ENCODE peak calls at places on chromosome 18, in five cellular contexts. B, R, P, Y and W are unnamed samples.

GRCh38 chr18:31877900-31878299 is 65.0 kb downstream of the TRAPPC8 start:
- DNase-seq in P (no peak), Y (no peak), R (no peak), B (no peak), W (no peak)

GRCh38 chr18:63619661-63620060 is 24.4 kb downstream of the SERPINB4 start:
- DNase-seq in Y (no peak), R (no peak), B (no peak), P (no peak), W (no peak)

GRCh38 chr18:68847219-68847860 is 49.5 kb downstream of the CCDC102B start:
- DNase-seq in P (no peak), R (peak; percentile 63), B (no peak), Y (no peak), W (no peak)

GRCh38 chr18:3526421-3527354 is 76.7 kb downstream of the TGIF1 start:
- DNase-seq in B (no peak), P (no peak), Y (no peak), R (peak; percentile 85), W (no peak)

GRCh38 chr18:48319796-48320638 is 89.2 kb downstream of the ZBTB7C start:
- DNase-seq in R (peak; percentile 35), P (no peak), Y (no peak), B (no peak), W (no peak)

GRCh38 chr18:62720048-62720447 is 4.7 kb downstream of the PHLPP1 start:
- DNase-seq in R (no peak), B (no peak), Y (no peak), P (no peak), W (no peak)

GRCh38 chr18:63320041-63320689 is 596 bp upstream of the BCL2 start:
- DNase-seq in R (peak; percentile 75), Y (peak; percentile 95), B (peak; percentile 93), P (peak; percentile 91), W (peak; percentile 83)

GRCh38 chr18:72871091-72871490 is 3.3 kb upstream of the NETO1 start:
- DNase-seq in R (peak; percentile 6), B (no peak), Y (no peak), P (no peak), W (no peak)

GRCh38 chr18:41761329-41762028 is 193.6 kb upstream of the PIK3C3 start:
- DNase-seq in B (no peak), R (peak; percentile 84), P (no peak), Y (no peak), W (no peak)

GRCh38 chr18:3603460-3604259 is 153.7 kb downstream of the TGIF1 start:
- DNase-seq in Y (no peak), B (no peak), P (no peak), R (peak; percentile 99), W (no peak)

GRCh38 chr18:24949908-24950307 is 402.1 kb downstream of the ZNF521 start:
- DNase-seq in R (no peak), Y (no peak), B (no peak), P (no peak), W (no peak)

GRCh38 chr18:10006261-10006903 is 92.6 kb downstream of the VAPA start:
- DNase-seq in P (no peak), Y (no peak), R (peak; percentile 28), B (no peak), W (no peak)

GRCh38 chr18:48832961-48833700 is 117.6 kb downstream of the SMAD7 start:
- DNase-seq in P (no peak), Y (peak; percentile 78), B (peak; percentile 83), R (peak; percentile 67), W (no peak)

GRCh38 chr18:68262697-68263293 is 452.1 kb downstream of the TMX3 start:
- DNase-seq in R (peak; percentile 83), P (no peak), B (no peak), Y (no peak), W (no peak)

GRCh38 chr18:6355789-6356589 is 58.7 kb downstream of the L3MBTL4 start:
- DNase-seq in B (no peak), R (peak; percentile 40), P (no peak), Y (peak; percentile 52), W (no peak)

GRCh38 chr18:33820517-33821368 is 242.7 kb downstream of the ASXL3 start:
- DNase-seq in R (no peak), P (no peak), Y (no peak), B (no peak), W (no peak)

GRCh38 chr18:36186461-36187137 is 698 bp upstream of the MOCOS start:
- DNase-seq in R (no peak), Y (peak; percentile 71), P (no peak), B (peak; percentile 80), W (no peak)

GRCh38 chr18:56001576-56001975 is 413.6 kb upstream of the TCF4 start:
- DNase-seq in R (no peak), Y (no peak), P (no peak), B (no peak), W (no peak)

GRCh38 chr18:9321709-9322108 is 12.9 kb upstream of the TWSG1 start:
- DNase-seq in Y (no peak), B (no peak), R (no peak), P (no peak), W (no peak)

GRCh38 chr18:59593291-59593717 is 103.9 kb downstream of the CCBE1 start:
- DNase-seq in P (no peak), R (peak; percentile 40), Y (no peak), B (no peak), W (no peak)

GRCh38 chr18:41504316-41504715 is 450.7 kb upstream of the PIK3C3 start:
- DNase-seq in Y (no peak), B (no peak), P (no peak), R (no peak), W (no peak)

GRCh38 chr18:63511285-63511684 is 30.9 kb upstream of the SERPINB12 start:
- DNase-seq in P (no peak), R (peak; percentile 63), B (no peak), Y (no peak), W (no peak)

DNA sequence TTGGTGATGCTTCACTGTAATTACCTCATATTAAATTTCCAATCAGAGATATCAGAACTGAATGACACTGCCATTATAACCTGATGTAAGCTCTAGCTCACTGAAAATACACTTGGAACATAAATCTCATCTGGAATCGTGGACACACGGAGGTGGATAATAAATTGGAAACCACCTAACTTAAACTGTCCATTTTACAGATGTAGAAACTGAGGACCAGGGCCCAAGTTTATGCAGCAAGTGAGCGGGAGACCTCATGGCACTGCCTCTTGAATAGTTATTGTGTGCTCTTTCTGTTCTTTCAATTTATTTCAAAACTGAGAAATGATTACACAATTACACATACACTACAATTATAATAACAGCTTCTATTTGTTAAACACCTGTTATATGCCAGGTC is 20.8 kb downstream of the CCDC68 start:
- DNase-seq in P (no peak), B (no peak), Y (no peak), R (no peak), W (no peak)
- H3K4me1 ChIP-seq in P (no peaks in the 10 kb centered on the region), B (no peaks in the 10 kb centered on the region), Y (no peaks in the 10 kb centered on the region), R (no peaks in the 10 kb centered on the region), W (no peaks in the 10 kb centered on the region)

GRCh38 chr18:70418551-70419311 is 129.9 kb downstream of the SOCS6 start:
- DNase-seq in P (no peak), Y (no peak), B (no peak), R (peak; percentile 19), W (no peak)
- H3K27ac ChIP-seq in P (no peak overlapping the region), Y (no peak overlapping the region), B (no peak overlapping the region), R (peak overlapping the region; percentile 42), W (no peak overlapping the region)

DNA sequence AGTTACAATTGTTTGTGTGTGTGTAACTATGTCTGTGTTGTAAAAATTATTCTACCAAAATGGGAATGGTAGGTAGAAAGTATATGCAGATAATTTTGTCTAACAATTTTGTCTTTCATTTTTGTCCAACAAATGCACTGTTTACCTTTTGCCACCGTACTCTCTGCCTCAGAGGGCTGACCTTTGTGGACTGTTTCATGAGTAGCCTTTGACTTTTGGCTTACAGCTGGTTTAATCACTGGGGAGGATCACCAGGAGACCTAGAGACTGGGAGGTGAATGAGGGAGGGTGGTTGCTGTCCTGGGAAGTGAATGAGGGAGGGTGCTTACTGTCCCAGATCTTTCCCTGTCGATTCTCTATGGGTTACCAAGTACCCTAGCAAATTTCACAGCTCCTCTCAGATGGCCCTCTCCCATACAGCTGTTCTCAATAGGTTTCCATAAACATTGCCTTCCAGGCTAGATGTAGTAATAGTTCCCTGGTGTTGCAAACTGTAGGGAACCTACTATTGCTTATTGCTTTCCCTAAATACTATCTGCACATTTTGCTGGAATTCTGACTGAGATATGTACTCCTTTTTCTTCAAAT is 26.5 kb upstream of the CXXC1 start:
- DNase-seq in R (no peak), P (no peak), Y (no peak), B (no peak), W (no peak)
- H3K4me1 ChIP-seq in R (no peaks in the 10 kb centered on the region), P (no peaks in the 10 kb centered on the region), Y (no peaks in the 10 kb centered on the region), B (no peaks in the 10 kb centered on the region), W (no peaks in the 10 kb centered on the region)

GRCh38 chr18:13284330-13285027 is 65.9 kb downstream of the LDLRAD4 start:
- DNase-seq in Y (no peak), B (peak; percentile 87), P (no peak), R (no peak), W (no peak)

GRCh38 chr18:13279181-13280065 is 60.9 kb downstream of the LDLRAD4 start:
- DNase-seq in B (no peak), Y (no peak), P (peak; percentile 43), R (no peak), W (no peak)

GRCh38 chr18:13283746-13284145 is 65.2 kb downstream of the LDLRAD4 start:
- DNase-seq in R (no peak), B (no peak), Y (no peak), P (no peak), W (no peak)

GRCh38 chr18:13280066-13280795 is 61.7 kb downstream of the LDLRAD4 start:
- DNase-seq in B (no peak), R (no peak), P (no peak), Y (peak; percentile 23), W (no peak)

DNA sequence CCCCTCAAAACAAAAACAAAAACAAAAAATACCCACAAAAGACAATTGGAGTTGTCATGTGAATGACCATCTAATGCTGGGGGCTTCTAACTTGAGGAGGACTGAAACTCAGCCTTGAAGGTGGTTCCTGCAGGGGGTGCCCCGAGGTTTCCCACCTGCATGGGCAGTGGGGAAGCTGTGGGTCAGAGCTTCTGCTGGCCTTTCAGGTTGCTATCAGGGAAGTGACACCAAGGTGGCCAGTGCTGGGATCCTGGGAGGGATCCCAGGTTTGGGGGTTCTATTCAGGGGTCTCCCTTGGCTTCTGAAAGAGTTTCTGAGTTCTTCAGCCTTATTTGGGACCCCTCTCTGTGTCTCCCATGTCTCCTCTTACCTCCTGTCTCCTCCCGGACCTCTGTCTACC is 62.8 kb downstream of the LDLRAD4 start:
- DNase-seq in B (no peak), P (no peak), Y (no peak), R (no peak), W (no peak)
- H3K27ac ChIP-seq in B (no peak overlapping the region), P (no peak overlapping the region), Y (no peak overlapping the region), R (no peak overlapping the region), W (no peak overlapping the region)

GRCh38 chr18:44765451-44765850 is 84.8 kb downstream of the SETBP1 start:
- DNase-seq in P (no peak), B (no peak), R (no peak), Y (no peak), W (no peak)
- H3K4me1 ChIP-seq in P (peaks cover 1% of the 10 kb centered on the region), B (peaks cover 9% of the 10 kb centered on the region), R (no peaks in the 10 kb centered on the region), Y (no peaks in the 10 kb centered on the region), W (no peaks in the 10 kb centered on the region)

DNA sequence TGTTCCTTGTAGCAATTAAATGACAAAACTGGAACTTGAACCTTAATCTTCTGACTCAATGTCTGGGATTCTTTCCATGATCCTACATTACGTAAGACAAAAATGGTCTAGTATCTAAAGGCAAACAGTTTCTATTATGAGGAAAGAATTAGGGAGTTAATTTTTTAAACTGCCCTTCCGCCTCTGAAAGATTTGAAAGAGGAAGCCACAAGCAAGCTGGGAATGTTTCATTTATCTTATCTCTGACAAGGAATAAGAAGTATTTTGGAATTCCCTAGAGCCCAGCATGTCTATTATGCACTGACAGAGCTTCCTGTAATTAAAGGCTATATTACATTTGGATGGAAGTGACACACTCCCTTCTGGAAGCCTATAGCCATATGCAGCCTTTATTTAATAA is 558.8 kb upstream of the CDH2 start:
- DNase-seq in Y (no peak), R (peak; percentile 89), B (no peak), P (no peak), W (no peak)
- H3K27ac ChIP-seq in Y (no peak overlapping the region), R (no peak overlapping the region), B (peak overlapping the region; percentile 43), P (no peak overlapping the region), W (no peak overlapping the region)